ENCODE peak calls at places on chromosomes 7 and 10, in seven cellular contexts. One of them, this sample, is unnamed.

GRCh38 chr7:155283565-155284194 is 14.0 kb upstream of the INSIG1 start:
- DNase-seq in CD8-positive, alpha-beta T cell: no peak
- DNase-seq in fibroblast of mammary gland: no peak
- DNase-seq in cardiac muscle cell: no peak
- DNase-seq in Right ventricle myocardium superior: no peak
- DNase-seq in naive B cell: no peak
- DNase-seq in posterior cingulate gyrus: no peak
- DNase-seq in this sample: no peak

GRCh38 chr7:30206942-30207341 is 72.2 kb downstream of the MTURN start:
- DNase-seq in CD8-positive, alpha-beta T cell: no peak
- DNase-seq in fibroblast of mammary gland: no peak
- DNase-seq in cardiac muscle cell: no peak
- DNase-seq in Right ventricle myocardium superior: no peak
- DNase-seq in naive B cell: no peak
- DNase-seq in posterior cingulate gyrus: no peak
- DNase-seq in this sample: no peak

GRCh38 chr10:12928571-12928970 is 72.9 kb downstream of the CCDC3 start:
- DNase-seq in CD8-positive, alpha-beta T cell: no peak
- DNase-seq in fibroblast of mammary gland: no peak
- DNase-seq in cardiac muscle cell: no peak
- DNase-seq in Right ventricle myocardium superior: no peak
- DNase-seq in naive B cell: no peak
- DNase-seq in posterior cingulate gyrus: no peak
- DNase-seq in this sample: no peak

GRCh38 chr7:91082854-91083495 is 181.3 kb upstream of the FZD1 start:
- DNase-seq in CD8-positive, alpha-beta T cell: no peak
- DNase-seq in fibroblast of mammary gland: peak
- DNase-seq in cardiac muscle cell: peak
- DNase-seq in Right ventricle myocardium superior: no peak
- DNase-seq in naive B cell: no peak
- DNase-seq in posterior cingulate gyrus: no peak
- DNase-seq in this sample: no peak

GRCh38 chr10:129023057-129023456 is 444.0 kb upstream of the MGMT start:
- DNase-seq in CD8-positive, alpha-beta T cell: no peak
- DNase-seq in fibroblast of mammary gland: no peak
- DNase-seq in cardiac muscle cell: peak
- DNase-seq in Right ventricle myocardium superior: peak
- DNase-seq in naive B cell: no peak
- DNase-seq in posterior cingulate gyrus: peak
- DNase-seq in this sample: no peak

GRCh38 chr10:1193561-1193960 is 137.4 kb downstream of the WDR37 start:
- DNase-seq in CD8-positive, alpha-beta T cell: no peak
- DNase-seq in fibroblast of mammary gland: no peak
- DNase-seq in cardiac muscle cell: no peak
- DNase-seq in Right ventricle myocardium superior: no peak
- DNase-seq in naive B cell: no peak
- DNase-seq in posterior cingulate gyrus: no peak
- DNase-seq in this sample: no peak

GRCh38 chr10:9010093-9010492 is 955.6 kb downstream of the GATA3 start:
- DNase-seq in CD8-positive, alpha-beta T cell: peak
- DNase-seq in fibroblast of mammary gland: no peak
- DNase-seq in cardiac muscle cell: peak
- DNase-seq in Right ventricle myocardium superior: no peak
- DNase-seq in naive B cell: no peak
- DNase-seq in posterior cingulate gyrus: no peak
- DNase-seq in this sample: no peak

GRCh38 chr10:88456730-88457129 is 126.4 kb downstream of the RNLS start:
- DNase-seq in CD8-positive, alpha-beta T cell: no peak
- DNase-seq in fibroblast of mammary gland: peak
- DNase-seq in cardiac muscle cell: no peak
- DNase-seq in Right ventricle myocardium superior: no peak
- DNase-seq in naive B cell: no peak
- DNase-seq in posterior cingulate gyrus: no peak
- DNase-seq in this sample: no peak

GRCh38 chr10:76456190-76456589 is 1024.8 kb downstream of the LRMDA start:
- DNase-seq in CD8-positive, alpha-beta T cell: no peak
- DNase-seq in fibroblast of mammary gland: peak
- DNase-seq in cardiac muscle cell: no peak
- DNase-seq in Right ventricle myocardium superior: peak
- DNase-seq in naive B cell: no peak
- DNase-seq in posterior cingulate gyrus: no peak
- DNase-seq in this sample: no peak

GRCh38 chr7:18064242-18064838 is 36.7 kb upstream of the PRPS1L1 start:
- DNase-seq in CD8-positive, alpha-beta T cell: peak
- DNase-seq in fibroblast of mammary gland: peak
- DNase-seq in cardiac muscle cell: peak
- DNase-seq in Right ventricle myocardium superior: no peak
- DNase-seq in naive B cell: no peak
- DNase-seq in posterior cingulate gyrus: no peak
- DNase-seq in this sample: peak

GRCh38 chr10:78772083-78772482 is 296.7 kb upstream of the ZMIZ1 start:
- DNase-seq in CD8-positive, alpha-beta T cell: no peak
- DNase-seq in fibroblast of mammary gland: no peak
- DNase-seq in cardiac muscle cell: no peak
- DNase-seq in Right ventricle myocardium superior: no peak
- DNase-seq in naive B cell: no peak
- DNase-seq in posterior cingulate gyrus: no peak
- DNase-seq in this sample: no peak

GRCh38 chr7:651032-651728 is 75.3 kb upstream of the DNAAF5 start:
- DNase-seq in CD8-positive, alpha-beta T cell: peak
- DNase-seq in fibroblast of mammary gland: no peak
- DNase-seq in cardiac muscle cell: no peak
- DNase-seq in Right ventricle myocardium superior: no peak
- DNase-seq in naive B cell: no peak
- DNase-seq in posterior cingulate gyrus: no peak
- DNase-seq in this sample: no peak

GRCh38 chr10:112981553-112981952 is 31.5 kb downstream of the TCF7L2 start:
- DNase-seq in CD8-positive, alpha-beta T cell: no peak
- DNase-seq in fibroblast of mammary gland: no peak
- DNase-seq in cardiac muscle cell: no peak
- DNase-seq in Right ventricle myocardium superior: no peak
- DNase-seq in naive B cell: peak
- DNase-seq in posterior cingulate gyrus: no peak
- DNase-seq in this sample: no peak

GRCh38 chr7:30453859-30454258 is 24.7 kb downstream of the NOD1 start:
- DNase-seq in CD8-positive, alpha-beta T cell: no peak
- DNase-seq in fibroblast of mammary gland: peak
- DNase-seq in cardiac muscle cell: no peak
- DNase-seq in Right ventricle myocardium superior: no peak
- DNase-seq in naive B cell: no peak
- DNase-seq in posterior cingulate gyrus: no peak
- DNase-seq in this sample: no peak

GRCh38 chr10:78648256-78648860 is 420.4 kb upstream of the ZMIZ1 start:
- DNase-seq in CD8-positive, alpha-beta T cell: no peak
- DNase-seq in fibroblast of mammary gland: peak
- DNase-seq in cardiac muscle cell: no peak
- DNase-seq in Right ventricle myocardium superior: no peak
- DNase-seq in naive B cell: no peak
- DNase-seq in posterior cingulate gyrus: no peak
- DNase-seq in this sample: no peak

GRCh38 chr10:72832701-72833100 is 60.8 kb upstream of the OIT3 start:
- DNase-seq in CD8-positive, alpha-beta T cell: no peak
- DNase-seq in fibroblast of mammary gland: no peak
- DNase-seq in cardiac muscle cell: no peak
- DNase-seq in Right ventricle myocardium superior: no peak
- DNase-seq in naive B cell: no peak
- DNase-seq in posterior cingulate gyrus: no peak
- DNase-seq in this sample: no peak

GRCh38 chr7:101411477-101411954 is 48.8 kb downstream of the COL26A1 start:
- DNase-seq in CD8-positive, alpha-beta T cell: no peak
- DNase-seq in fibroblast of mammary gland: no peak
- DNase-seq in cardiac muscle cell: no peak
- DNase-seq in Right ventricle myocardium superior: no peak
- DNase-seq in naive B cell: no peak
- DNase-seq in posterior cingulate gyrus: no peak
- DNase-seq in this sample: no peak

GRCh38 chr7:128962837-128963236 is 25.1 kb downstream of the IRF5 start:
- DNase-seq in CD8-positive, alpha-beta T cell: no peak
- DNase-seq in fibroblast of mammary gland: no peak
- DNase-seq in cardiac muscle cell: no peak
- DNase-seq in Right ventricle myocardium superior: no peak
- DNase-seq in naive B cell: no peak
- DNase-seq in posterior cingulate gyrus: no peak
- DNase-seq in this sample: no peak

GRCh38 chr7:120964088-120964487 is 13.5 kb downstream of the ING3 start:
- DNase-seq in CD8-positive, alpha-beta T cell: no peak
- DNase-seq in fibroblast of mammary gland: no peak
- DNase-seq in cardiac muscle cell: no peak
- DNase-seq in Right ventricle myocardium superior: no peak
- DNase-seq in naive B cell: no peak
- DNase-seq in posterior cingulate gyrus: no peak
- DNase-seq in this sample: no peak

GRCh38 chr7:155257482-155258232 is 40.0 kb upstream of the INSIG1 start:
- DNase-seq in CD8-positive, alpha-beta T cell: no peak
- DNase-seq in fibroblast of mammary gland: peak
- DNase-seq in cardiac muscle cell: no peak
- DNase-seq in Right ventricle myocardium superior: peak
- DNase-seq in naive B cell: no peak
- DNase-seq in posterior cingulate gyrus: no peak
- DNase-seq in this sample: peak

This sample was measured in D341Med.